ENCODE peak calls at places on chromosomes 13 and 19, in six cellular contexts. I is thyroid gland, R is heart right ventricle, Z is transverse colon, U is body of pancreas, N is IMR-90. W is an unnamed sample.

GRCh38 chr19:46202872-46203860 is 26.4 kb upstream of the IGFL1 start:
- DNase-seq in R (no peak), N (no peak), Z (no peak), I (no peak), U (no peak), W (no peak)

GRCh38 chr13:35785563-35786327 is 309.3 kb upstream of the MAB21L1 start:
- DNase-seq in U (no peak), Z (no peak), R (no peak), I (no peak), N (no peak), W (no peak)

GRCh38 chr13:48431987-48432615 is 19.2 kb upstream of the LPAR6 start:
- DNase-seq in R (no peak), I (no peak), Z (no peak), N (no peak), U (no peak), W (peak; percentile 39)

GRCh38 chr19:46482645-46483044 is 11.3 kb upstream of the PNMA8A start:
- DNase-seq in I (no peak), R (no peak), N (peak; percentile 41), U (no peak), Z (no peak), W (no peak)

GRCh38 chr13:93227906-93228801 is 1.5 kb downstream of the GPC6 start:
- DNase-seq in I (peak; percentile 10), N (peak; percentile 87), U (peak; percentile 34), Z (peak; percentile 32), R (peak; percentile 31), W (no peak)

GRCh38 chr13:41942462-41943094 is 18.3 kb downstream of the VWA8 start:
- DNase-seq in Z (no peak), I (peak; percentile 8), R (no peak), U (no peak), N (peak; percentile 74), W (no peak)

GRCh38 chr13:27141746-27142145 is 29.9 kb downstream of the USP12 start:
- DNase-seq in N (no peak), Z (no peak), I (no peak), U (no peak), R (no peak), W (no peak)

GRCh38 chr13:33110713-33111413 is 94.6 kb downstream of the KL start:
- DNase-seq in R (peak; percentile 61), N (peak; percentile 56), I (no peak), U (no peak), Z (no peak), W (no peak)

GRCh38 chr19:772043-772442 is 21.1 kb downstream of the MISP start:
- DNase-seq in Z (no peak), N (no peak), I (no peak), R (no peak), U (no peak), W (no peak)

DNA sequence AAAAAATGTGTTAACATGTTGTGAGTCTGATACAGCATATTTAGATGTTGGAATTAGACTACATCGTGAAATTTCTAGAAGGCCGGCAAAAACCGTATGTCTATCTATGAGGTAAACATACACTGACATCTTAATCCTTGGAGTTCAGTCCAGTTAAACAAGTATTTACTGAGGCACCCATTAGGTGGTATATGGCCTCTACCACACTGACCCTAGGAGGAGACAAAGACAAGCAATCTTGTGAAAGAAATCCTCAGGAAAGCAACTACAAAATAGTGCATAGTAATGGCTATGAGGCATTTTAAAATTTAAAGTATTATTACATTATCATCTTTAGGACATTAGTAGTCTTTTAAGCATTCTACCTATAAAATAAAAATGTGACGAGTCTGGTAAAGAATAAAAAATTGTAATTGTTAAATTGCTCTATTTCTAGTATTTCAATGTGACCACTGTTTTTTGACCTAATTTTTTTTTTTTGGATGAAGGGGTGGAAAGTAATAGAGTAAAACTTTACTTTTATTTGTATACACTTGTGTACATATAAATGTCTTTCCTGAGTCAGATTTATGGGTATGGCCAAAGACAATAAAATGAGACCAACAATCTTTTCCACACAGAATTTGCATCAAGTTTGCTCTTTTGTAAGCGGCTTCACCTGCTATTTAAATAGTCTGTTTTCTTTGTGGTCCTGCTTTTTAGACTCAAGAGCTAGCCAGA is 50.5 kb downstream of the KATNAL1 start:
- DNase-seq in Z (no peak), N (no peak), R (no peak), I (no peak), U (no peak), W (no peak)
- TF ChIP-seq CTCF in Z (no peak), N (no peak), R (peak; percentile 32), I (no peak), U (no peak), W (peak; percentile 29)

DNA sequence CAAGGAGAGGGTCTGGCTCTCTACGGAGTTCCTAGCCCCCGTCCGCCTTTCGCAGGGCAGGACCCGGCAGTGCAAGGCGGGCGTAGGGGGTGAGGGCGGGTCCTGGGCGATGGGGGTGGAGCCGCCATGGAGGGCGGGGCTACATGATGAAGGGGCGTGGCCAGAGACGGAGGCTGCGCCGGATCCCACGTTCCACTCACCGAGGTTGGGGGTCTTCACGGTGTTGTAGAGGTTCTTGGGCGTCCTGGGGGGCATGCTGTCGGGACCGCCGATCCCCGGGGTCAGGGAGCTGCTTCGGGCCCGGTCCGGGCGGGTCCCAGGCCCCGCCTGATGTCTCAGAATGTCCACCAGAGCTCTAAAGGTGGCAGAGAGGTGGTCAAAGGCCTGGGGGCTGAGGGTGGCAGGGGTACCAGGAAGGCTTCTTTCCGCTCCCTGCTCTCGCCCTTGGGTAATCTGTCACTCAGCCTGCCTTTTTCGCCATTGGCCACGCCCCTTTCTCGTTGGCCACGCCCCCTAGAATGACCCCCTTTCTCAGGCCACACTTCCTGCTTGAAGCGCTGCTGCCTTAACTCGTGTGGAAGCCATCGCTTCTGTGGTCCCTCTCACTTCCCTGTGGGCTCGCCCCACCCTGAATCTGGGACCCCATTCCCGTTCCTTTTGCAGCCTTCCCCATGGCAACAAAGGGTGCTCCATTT is 2.5 kb downstream of the SHISA7 start:
- DNase-seq in N (no peak), I (no peak), R (no peak), U (no peak), Z (no peak), W (no peak)
- H3K36me3 ChIP-seq in N (no peaks in the 10 kb centered on the region), I (no peaks in the 10 kb centered on the region), R (no peaks in the 10 kb centered on the region), U (no peaks in the 10 kb centered on the region), Z (no peaks in the 10 kb centered on the region), W (no peaks in the 10 kb centered on the region)

GRCh38 chr19:18606281-18607221 is at the start of gene CRLF1:
- DNase-seq in U (no peak), N (no peak), Z (no peak), I (no peak), R (no peak), W (no peak)
- H3K27me3 ChIP-seq in U (no peaks in the 10 kb centered on the region), N (peaks cover 77% of the 10 kb centered on the region), Z (peaks cover 96% of the 10 kb centered on the region), I (peaks cover 40% of the 10 kb centered on the region), R (peaks cover 91% of the 10 kb centered on the region), W (peaks cover 42% of the 10 kb centered on the region)

DNA sequence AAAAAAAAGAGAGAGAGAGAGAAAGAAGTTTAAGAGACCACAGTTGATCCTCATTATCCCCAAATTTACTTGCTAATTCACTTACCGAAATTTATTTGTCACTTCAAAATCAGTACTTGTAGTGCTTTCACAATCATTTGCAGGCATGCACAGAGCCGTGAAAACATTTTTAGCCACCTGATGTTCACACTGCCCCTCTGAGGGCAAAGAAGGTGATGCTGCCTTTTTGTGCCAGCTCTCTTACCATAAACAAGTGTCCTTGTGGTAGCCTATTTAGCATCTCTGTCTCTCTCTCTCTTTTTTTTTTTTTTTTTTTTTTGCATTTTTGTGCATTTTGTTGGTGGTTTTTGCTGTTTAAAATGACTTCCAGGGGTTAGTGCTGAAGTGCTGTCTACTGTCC is 24.0 kb upstream of the CASP14 start:
- DNase-seq in U (peak; percentile 37), R (no peak), I (no peak), Z (no peak), N (no peak), W (no peak)
- TF ChIP-seq CTCF in U (no peak), R (no peak), I (no peak), Z (no peak), N (no peak), W (no peak)